ENCODE peak calls at places on chromosomes 11 and 22, in four cellular contexts. T, V, F and X are unnamed samples.

GRCh38 chr11:15568440-15568839 is 453.7 kb downstream of the INSC start:
- DNase-seq in T (no peak), V (no peak), F (no peak), X (no peak)

GRCh38 chr11:9396752-9397151 is 12.3 kb downstream of the IPO7 start:
- DNase-seq in T (no peak), V (no peak), F (no peak), X (no peak)

GRCh38 chr11:14418801-14419417 is 59.9 kb upstream of the RRAS2 start:
- DNase-seq in T (peak), V (no peak), F (no peak), X (peak)

GRCh38 chr22:38935023-38935422 is 22.4 kb upstream of the APOBEC3A start:
- DNase-seq in T (no peak), V (no peak), F (no peak), X (no peak)

GRCh38 chr11:47797633-47798032 is 30.5 kb upstream of the FNBP4 start:
- DNase-seq in T (no peak), V (peak), F (peak), X (no peak)

GRCh38 chr11:24163146-24163545 is 333.7 kb upstream of the LUZP2 start:
- DNase-seq in T (no peak), V (no peak), F (peak), X (no peak)

GRCh38 chr11:2101171-2101675 is 38.0 kb downstream of the IGF2 start:
- DNase-seq in T (no peak), V (no peak), F (no peak), X (no peak)

GRCh38 chr11:37929100-37929649 is 1331.1 kb upstream of the RAG2 start:
- DNase-seq in T (no peak), V (no peak), F (no peak), X (no peak)

GRCh38 chr22:24424001-24424900 is 3.1 kb upstream of the ADORA2A start:
- DNase-seq in T (peak), V (no peak), F (no peak), X (peak)

GRCh38 chr22:39277135-39277607 is 32.4 kb upstream of the PDGFB start:
- DNase-seq in T (no peak), V (peak), F (peak), X (no peak)

GRCh38 chr11:77063407-77063806 is 3.4 kb upstream of the CAPN5 start:
- DNase-seq in T (no peak), V (no peak), F (no peak), X (no peak)

GRCh38 chr11:210803-211180 is 3.3 kb downstream of the RIC8A start:
- DNase-seq in T (no peak), V (no peak), F (no peak), X (no peak)
- H3K4me3 ChIP-seq in T (no peak), V (no peak), F (peak), X (no peak)

GRCh38 chr11:27392715-27393114 is 29.7 kb upstream of the CCDC34 start:
- DNase-seq in T (peak), V (peak), F (peak), X (peak)

GRCh38 chr11:27392278-27392677 is 29.3 kb upstream of the CCDC34 start:
- DNase-seq in T (peak), V (no peak), F (no peak), X (no peak)

GRCh38 chr11:27390318-27390958 is 27.4 kb upstream of the CCDC34 start:
- DNase-seq in T (no peak), V (no peak), F (no peak), X (no peak)

GRCh38 chr11:27390959-27391326 is 27.9 kb upstream of the CCDC34 start:
- DNase-seq in T (no peak), V (peak), F (peak), X (no peak)

GRCh38 chr11:27391336-27392015 is 28.5 kb upstream of the CCDC34 start:
- DNase-seq in T (peak), V (no peak), F (peak), X (no peak)
- H3K4me3 ChIP-seq in T (peak), V (no peak), F (no peak), X (no peak)

GRCh38 chr11:67438121-67438902 is 830 bp upstream of the PTPRCAP start:
- DNase-seq in T (no peak), V (no peak), F (no peak), X (no peak)

GRCh38 chr11:67441082-67441683 is 2.1 kb downstream of the CORO1B start:
- DNase-seq in T (no peak), V (no peak), F (no peak), X (no peak)

GRCh38 chr11:67441731-67442401 is 1.4 kb downstream of the CORO1B start:
- DNase-seq in T (no peak), V (no peak), F (no peak), X (no peak)

GRCh38 chr11:67439321-67440228 is 2.1 kb upstream of the PTPRCAP start:
- DNase-seq in T (no peak), V (peak), F (no peak), X (no peak)

DNA sequence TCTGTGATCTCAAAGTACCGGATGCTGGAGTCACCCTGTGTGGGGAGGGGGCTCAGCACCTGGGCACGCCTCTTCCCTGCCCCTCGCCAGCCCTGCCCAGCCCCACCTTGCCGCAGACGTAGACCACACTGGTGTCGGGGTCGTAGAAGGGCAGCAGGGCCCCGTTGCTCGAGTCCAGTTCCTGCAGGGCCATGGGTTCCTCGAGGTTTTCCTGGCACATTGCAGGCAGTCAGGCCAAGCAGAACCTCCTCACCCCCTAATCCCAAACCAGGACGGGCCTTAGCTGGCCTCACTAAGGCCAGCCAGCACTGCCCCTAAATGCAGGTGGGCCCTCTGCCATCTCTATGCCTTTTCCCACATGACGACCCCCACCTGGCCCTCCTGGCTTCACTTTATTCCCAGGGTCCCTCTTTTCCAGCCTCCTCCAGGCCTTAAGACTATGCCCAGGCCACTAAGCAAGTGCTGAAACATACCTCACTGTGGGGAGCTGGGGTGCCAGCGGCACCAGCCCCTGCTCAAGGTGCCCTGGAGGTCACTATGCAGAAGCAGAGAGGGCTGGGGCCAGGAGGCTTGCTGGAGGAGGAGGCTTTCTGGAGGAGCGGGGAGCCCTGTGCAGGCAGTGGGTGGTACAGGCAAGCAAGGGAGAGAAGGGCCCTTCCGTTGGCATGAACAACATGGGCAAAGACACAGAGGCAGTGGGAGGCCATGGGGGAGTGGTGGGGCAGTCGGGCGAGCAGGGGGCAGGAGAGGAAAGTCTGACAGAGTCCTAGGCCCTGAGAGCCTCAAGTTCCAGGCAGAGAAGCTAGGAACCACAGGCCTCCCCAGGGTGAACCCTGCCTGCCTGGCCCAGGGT is 2.8 kb downstream of the CORO1B start:
- DNase-seq in T (no peak), V (no peak), F (no peak), X (no peak)
- H3K4me3 ChIP-seq in T (no peak), V (no peak), F (no peak), X (no peak)

DNA sequence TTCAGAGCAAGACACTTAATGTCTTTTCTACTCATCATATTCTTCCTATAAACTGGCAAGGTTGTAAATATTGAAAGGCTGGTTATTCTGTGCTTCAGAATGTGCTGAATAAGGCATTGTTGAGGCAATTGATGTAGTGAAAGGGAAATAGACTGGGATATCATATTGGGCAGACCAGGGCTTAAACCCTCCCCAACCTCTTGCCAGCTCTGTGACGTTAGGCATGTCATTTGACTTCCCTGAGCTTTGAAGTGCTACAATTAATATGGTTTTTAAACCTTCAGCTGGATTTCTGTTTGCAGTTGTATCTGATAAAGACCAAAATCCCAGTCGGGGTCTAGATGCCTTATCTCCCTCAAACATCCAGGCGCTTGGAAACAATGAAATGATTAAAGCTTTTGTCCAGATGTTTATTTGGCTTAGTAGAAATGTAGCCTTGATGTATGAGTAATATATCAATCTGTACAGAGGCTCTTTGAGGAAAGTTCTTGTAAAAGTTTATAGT is 208.1 kb downstream of the DBX1 start:
- DNase-seq in T (no peak), V (no peak), F (peak), X (no peak)
- H3K4me3 ChIP-seq in T (no peak), V (no peak), F (no peak), X (no peak)